ENCODE peak calls at places on chromosome 15, in four cellular contexts. W is thoracic aorta; Y is heart right ventricle; J is effector memory CD4-positive, alpha-beta T cell. G is an unnamed sample.

GRCh38 chr15:67839358-67839928 is 402 bp downstream of the RNU6-1 start:
- DNase-seq in W (no peak), Y (no peak), J (peak; percentile 29), G (no peak)

GRCh38 chr15:58224068-58224467 is 85.9 kb downstream of the AQP9 start:
- DNase-seq in W (no peak), Y (peak; percentile 14), J (no peak), G (no peak)

GRCh38 chr15:63986751-63987341 is 59.4 kb downstream of the DAPK2 start:
- DNase-seq in W (no peak), Y (no peak), J (no peak), G (no peak)

GRCh38 chr15:93414576-93415231 is 325.7 kb upstream of the RGMA start:
- DNase-seq in W (no peak), Y (no peak), J (no peak), G (no peak)

GRCh38 chr15:92733934-92734521 is 78.5 kb upstream of the FAM174B start:
- DNase-seq in W (no peak), Y (peak; percentile 10), J (no peak), G (peak; percentile 58)

GRCh38 chr15:83324799-83325198 is 40.3 kb upstream of the BNC1 start:
- DNase-seq in W (no peak), Y (no peak), J (no peak), G (no peak)

GRCh38 chr15:89496155-89497098 is at the start of gene RHCG:
- DNase-seq in W (no peak), Y (no peak), J (no peak), G (no peak)

GRCh38 chr15:38069001-38069400 is 134.6 kb downstream of the TMCO5A start:
- DNase-seq in W (no peak), Y (peak; percentile 37), J (no peak), G (no peak)

GRCh38 chr15:65077981-65078352 is 1.4 kb downstream of the KBTBD13 start:
- DNase-seq in W (no peak), Y (peak; percentile 58), J (no peak), G (peak; percentile 78)

GRCh38 chr15:76335851-76336253 is 721 bp upstream of the ISL2 start:
- DNase-seq in W (no peak), Y (no peak), J (no peak), G (no peak)

GRCh38 chr15:52787123-52787503 is 3.0 kb downstream of the ONECUT1 start:
- DNase-seq in W (no peak), Y (no peak), J (no peak), G (no peak)
- H3K27ac ChIP-seq in W (no peak overlapping the region), Y (no peak overlapping the region), J (no peak overlapping the region), G (no peak overlapping the region)

GRCh38 chr15:90599116-90599515 is 69.4 kb downstream of the CRTC3 start:
- DNase-seq in W (no peak), Y (no peak), J (no peak), G (no peak)
- H3K4me3 ChIP-seq in W (no peak overlapping the region), Y (no peak overlapping the region), J (no peak overlapping the region), G (no peak overlapping the region)

GRCh38 chr15:77706482-77707244 is 74.0 kb upstream of the LINGO1 start:
- DNase-seq in W (no peak), Y (no peak), J (no peak), G (no peak)
- H3K27ac ChIP-seq in W (no peak overlapping the region), Y (no peak overlapping the region), J (no peak overlapping the region), G (no peak overlapping the region)

DNA sequence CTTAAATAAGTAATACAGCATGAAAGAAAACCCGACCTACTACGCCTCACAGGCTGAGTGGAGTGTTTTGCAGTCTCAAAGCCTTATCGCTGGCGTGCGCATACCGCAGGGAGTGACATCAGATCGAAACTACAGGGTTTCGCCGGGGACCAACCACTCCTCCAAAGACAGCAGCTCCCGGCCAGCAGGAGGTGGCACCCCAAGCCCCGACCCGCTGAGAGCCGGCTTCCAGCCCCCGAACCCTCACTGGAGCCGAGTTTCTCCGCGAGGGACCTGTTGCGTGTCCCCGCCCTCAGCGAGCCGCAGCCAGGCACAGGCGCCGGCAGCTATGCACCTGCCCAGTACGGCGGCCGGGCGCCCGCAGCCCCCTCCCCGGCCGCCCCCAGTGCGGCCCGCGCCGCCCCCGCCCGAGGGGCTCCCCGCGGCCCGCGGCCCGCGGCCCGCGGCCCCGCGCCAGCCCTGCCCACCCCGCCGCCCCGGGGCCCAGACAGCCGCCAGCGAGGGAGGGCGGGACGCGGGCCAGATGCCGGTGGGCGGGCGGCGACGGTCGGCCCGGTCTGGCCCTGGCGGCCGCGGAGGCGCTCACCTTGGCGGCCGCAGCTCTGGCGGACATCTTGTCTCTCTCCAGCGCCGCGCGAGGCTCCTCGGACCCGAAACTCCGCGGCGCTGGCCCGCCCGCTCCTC is 710 bp downstream of the TJP1 start:
- DNase-seq in W (no peak), Y (peak; percentile 83), J (no peak), G (peak; percentile 69)
- H3K4me3 ChIP-seq in W (peak overlapping the region; percentile 79), Y (peak overlapping the region; percentile 70), J (no peak overlapping the region), G (peak overlapping the region; percentile 95)

GRCh38 chr15:52021892-52022540 is 3.0 kb downstream of the MAPK6 start:
- DNase-seq in W (no peak), Y (no peak), J (no peak), G (no peak)

GRCh38 chr15:52021128-52021671 is 2.2 kb downstream of the MAPK6 start:
- DNase-seq in W (peak; percentile 35), Y (peak; percentile 48), J (peak; percentile 51), G (peak; percentile 41)

GRCh38 chr15:52020253-52021085 is 1.4 kb downstream of the MAPK6 start:
- DNase-seq in W (no peak), Y (no peak), J (no peak), G (no peak)

GRCh38 chr15:52019394-52020252 is 604 bp downstream of the MAPK6 start:
- DNase-seq in W (peak; percentile 70), Y (peak; percentile 82), J (peak; percentile 52), G (peak; percentile 82)

DNA sequence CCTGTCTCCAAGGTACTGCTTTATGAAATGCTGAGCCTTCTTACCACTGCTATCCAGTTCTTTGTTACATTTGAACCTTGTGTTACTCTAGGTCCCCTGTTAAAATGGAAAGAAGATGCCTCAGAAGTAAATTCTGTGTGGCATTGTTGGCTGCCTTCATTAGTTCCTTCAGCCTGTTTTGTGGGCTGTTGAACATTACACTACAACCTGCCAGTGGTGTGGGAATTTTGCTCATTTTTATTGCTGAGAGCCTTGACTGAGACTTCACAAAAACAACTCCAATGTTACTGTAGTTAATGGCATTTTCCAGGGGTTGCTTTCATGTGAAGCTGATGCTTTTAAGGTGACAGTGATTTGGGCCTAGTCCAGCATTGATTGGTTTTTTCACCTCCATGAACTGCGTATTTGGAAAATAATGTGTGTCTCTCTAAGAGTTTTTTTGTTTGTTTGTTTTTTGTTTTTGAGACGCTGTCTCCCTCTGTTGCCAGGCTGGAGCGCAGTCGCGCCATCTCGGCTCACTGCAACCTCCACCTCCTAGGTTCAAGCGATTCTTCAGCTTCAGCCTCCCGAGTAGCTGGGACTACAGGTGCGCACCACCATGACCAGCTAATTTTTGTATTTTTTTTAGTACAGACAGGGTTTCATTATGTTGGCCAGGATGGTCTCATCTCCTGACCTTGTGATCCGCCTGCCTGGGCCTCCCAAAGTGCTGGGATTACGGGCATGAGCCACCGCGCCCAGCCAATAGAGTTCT is 4.3 kb downstream of the MAPK6 start:
- DNase-seq in W (no peak), Y (no peak), J (no peak), G (no peak)
- H3K27ac ChIP-seq in W (peak overlapping the region; percentile 85), Y (no peak overlapping the region), J (no peak overlapping the region), G (no peak overlapping the region)

GRCh38 chr15:56222302-56222701 is 21.4 kb downstream of the RFX7 start:
- DNase-seq in W (no peak), Y (no peak), J (no peak), G (no peak)

GRCh38 chr15:56227315-56227714 is 16.4 kb downstream of the RFX7 start:
- DNase-seq in W (no peak), Y (no peak), J (no peak), G (no peak)

GRCh38 chr15:56227780-56228179 is 15.9 kb downstream of the RFX7 start:
- DNase-seq in W (no peak), Y (no peak), J (no peak), G (no peak)

GRCh38 chr15:56228352-56228751 is 15.3 kb downstream of the RFX7 start:
- DNase-seq in W (no peak), Y (no peak), J (no peak), G (no peak)

GRCh38 chr15:56225520-56225919 is 18.2 kb downstream of the RFX7 start:
- DNase-seq in W (no peak), Y (no peak), J (no peak), G (no peak)
- H3K4me3 ChIP-seq in W (no peak overlapping the region), Y (no peak overlapping the region), J (no peak overlapping the region), G (no peak overlapping the region)